ENCODE peak calls at places on chromosomes 13 and 19, in seven cellular contexts. P is fibroblast of the aortic adventitia; G is GM12865; R is osteocyte; B is PC-3; W is CD4-positive, alpha-beta T cell; A is cardiac muscle cell. J is an unnamed sample.

GRCh38 chr13:82758056-82758455 is 1124.2 kb downstream of the SLITRK1 start:
- DNase-seq in P (peak), G (no peak), R (no peak), B (peak), W (no peak), A (peak), J (peak)

GRCh38 chr19:34838753-34839431 is 65.9 kb upstream of the ZNF599 start:
- DNase-seq in P (peak), G (no peak), R (peak), B (no peak), W (no peak), A (peak), J (no peak)

GRCh38 chr13:59691501-59692066 is 472.1 kb downstream of the DIAPH3 start:
- DNase-seq in P (no peak), G (no peak), R (no peak), B (no peak), W (no peak), A (no peak), J (no peak)

GRCh38 chr19:42129399-42130253 is 2.6 kb downstream of the POU2F2 start:
- DNase-seq in P (peak), G (peak), R (no peak), B (no peak), W (no peak), A (peak), J (peak)

GRCh38 chr19:40576181-40576584 is 490 bp upstream of the SHKBP1 start:
- DNase-seq in P (no peak), G (no peak), R (no peak), B (no peak), W (no peak), A (no peak), J (peak)

GRCh38 chr13:31538067-31539042 is 201.0 kb upstream of the RXFP2 start:
- DNase-seq in P (peak), G (no peak), R (no peak), B (peak), W (no peak), A (peak), J (no peak)

GRCh38 chr13:34913040-34913439 is 29.0 kb upstream of the NBEA start:
- DNase-seq in P (no peak), G (peak), R (no peak), B (peak), W (no peak), A (peak), J (no peak)

GRCh38 chr13:77836423-77836822 is 82.2 kb downstream of the EDNRB start:
- DNase-seq in P (no peak), G (no peak), R (no peak), B (no peak), W (no peak), A (peak), J (no peak)

GRCh38 chr13:113351514-113352026 is 12.4 kb downstream of the GRTP1 start:
- DNase-seq in P (peak), G (no peak), R (no peak), B (no peak), W (no peak), A (peak), J (no peak)

GRCh38 chr19:48741222-48741999 is 1.0 kb upstream of the RASIP1 start:
- DNase-seq in P (no peak), G (peak), R (no peak), B (no peak), W (no peak), A (no peak), J (peak)

GRCh38 chr13:78382946-78383542 is 220.3 kb downstream of the POU4F1 start:
- DNase-seq in P (no peak), G (no peak), R (no peak), B (no peak), W (no peak), A (no peak), J (no peak)

GRCh38 chr19:17021793-17022590 is 4.6 kb downstream of the CPAMD8 start:
- DNase-seq in P (peak), G (no peak), R (no peak), B (peak), W (no peak), A (peak), J (no peak)

GRCh38 chr19:19064098-19064722 is 416 bp downstream of the SLC25A42 start:
- DNase-seq in P (no peak), G (peak), R (no peak), B (no peak), W (no peak), A (no peak), J (no peak)

GRCh38 chr13:110561335-110562033 is at the start of gene RAB20:
- DNase-seq in P (peak), G (peak), R (peak), B (peak), W (peak), A (peak), J (peak)

GRCh38 chr13:39818953-39819352 is 163.5 kb downstream of the COG6 start:
- DNase-seq in P (no peak), G (no peak), R (no peak), B (no peak), W (no peak), A (peak), J (no peak)

GRCh38 chr13:26629260-26629659 is 71.8 kb downstream of the WASF3 start:
- DNase-seq in P (no peak), G (no peak), R (no peak), B (peak), W (no peak), A (peak), J (no peak)
- TF ChIP-seq CTCF in P (no peak), G (no peak), R (no peak), B (peak), W (no peak), A (no peak), J (no peak)

GRCh38 chr19:1041835-1042685 is 2.2 kb downstream of the ABCA7 start:
- DNase-seq in P (no peak), G (no peak), R (no peak), B (peak), W (no peak), A (no peak), J (no peak)
- TF ChIP-seq CTCF in P (no peak), G (no peak), R (no peak), B (no peak), W (no peak), A (no peak), J (no peak)

DNA sequence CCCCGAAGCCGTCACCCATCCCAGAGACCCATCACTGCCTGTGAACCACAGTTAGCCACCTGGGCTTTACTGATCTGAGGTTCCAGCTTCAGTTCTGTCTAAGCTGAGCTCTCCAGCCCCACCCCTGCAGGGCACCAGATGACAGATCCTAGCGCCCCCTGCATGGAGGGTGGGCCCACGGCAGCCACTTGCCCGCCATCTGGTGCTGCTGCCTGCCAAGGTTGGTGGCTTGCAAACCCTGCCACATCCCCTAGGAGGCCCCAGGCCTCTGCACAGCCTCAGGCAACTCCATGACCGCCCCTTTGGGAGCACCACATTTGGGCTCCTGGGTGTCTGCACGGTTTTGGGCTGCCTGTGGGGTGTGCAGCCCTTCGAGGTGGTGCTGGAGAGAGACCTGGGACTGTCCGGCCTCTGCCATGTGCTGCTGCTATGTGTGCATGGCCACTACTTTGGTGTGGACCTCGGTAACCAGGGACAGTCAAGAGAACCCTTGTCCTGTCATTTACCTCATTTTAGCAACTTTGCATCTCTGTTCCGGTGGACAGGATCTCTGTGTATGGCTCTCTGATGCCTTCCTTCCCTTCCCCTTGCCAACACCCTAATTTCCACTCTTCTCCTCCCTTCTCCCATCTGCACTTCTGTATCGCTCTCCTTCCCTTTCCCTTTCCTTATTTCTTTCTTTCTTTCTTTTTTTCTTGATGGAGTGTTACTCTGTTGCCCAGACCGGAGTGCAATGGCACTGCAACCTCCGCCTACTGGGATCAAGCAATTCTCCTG is 17.4 kb upstream of the SDHAF1 start:
- DNase-seq in P (no peak), G (peak), R (no peak), B (no peak), W (no peak), A (no peak), J (no peak)
- TF ChIP-seq CTCF in P (no peak), G (peak), R (no peak), B (peak), W (no peak), A (peak), J (peak)

GRCh38 chr19:29259153-29259552 is 46.2 kb upstream of the UQCRFS1 start:
- DNase-seq in P (peak), G (peak), R (no peak), B (no peak), W (no peak), A (no peak), J (no peak)
- TF ChIP-seq CTCF in P (peak), G (peak), R (peak), B (peak), W (no peak), A (peak), J (peak)

GRCh38 chr19:1364070-1364719 is 19.5 kb upstream of the NDUFS7 start:
- DNase-seq in P (peak), G (no peak), R (no peak), B (no peak), W (no peak), A (peak), J (peak)
- TF ChIP-seq CTCF in P (peak), G (no peak), R (peak), B (peak), W (peak), A (no peak), J (no peak)

GRCh38 chr19:15234525-15235130 is 2.4 kb upstream of the EPHX3 start:
- DNase-seq in P (no peak), G (no peak), R (no peak), B (no peak), W (no peak), A (no peak), J (no peak)
- TF ChIP-seq CTCF in P (no peak), G (no peak), R (no peak), B (no peak), W (no peak), A (no peak), J (no peak)

DNA sequence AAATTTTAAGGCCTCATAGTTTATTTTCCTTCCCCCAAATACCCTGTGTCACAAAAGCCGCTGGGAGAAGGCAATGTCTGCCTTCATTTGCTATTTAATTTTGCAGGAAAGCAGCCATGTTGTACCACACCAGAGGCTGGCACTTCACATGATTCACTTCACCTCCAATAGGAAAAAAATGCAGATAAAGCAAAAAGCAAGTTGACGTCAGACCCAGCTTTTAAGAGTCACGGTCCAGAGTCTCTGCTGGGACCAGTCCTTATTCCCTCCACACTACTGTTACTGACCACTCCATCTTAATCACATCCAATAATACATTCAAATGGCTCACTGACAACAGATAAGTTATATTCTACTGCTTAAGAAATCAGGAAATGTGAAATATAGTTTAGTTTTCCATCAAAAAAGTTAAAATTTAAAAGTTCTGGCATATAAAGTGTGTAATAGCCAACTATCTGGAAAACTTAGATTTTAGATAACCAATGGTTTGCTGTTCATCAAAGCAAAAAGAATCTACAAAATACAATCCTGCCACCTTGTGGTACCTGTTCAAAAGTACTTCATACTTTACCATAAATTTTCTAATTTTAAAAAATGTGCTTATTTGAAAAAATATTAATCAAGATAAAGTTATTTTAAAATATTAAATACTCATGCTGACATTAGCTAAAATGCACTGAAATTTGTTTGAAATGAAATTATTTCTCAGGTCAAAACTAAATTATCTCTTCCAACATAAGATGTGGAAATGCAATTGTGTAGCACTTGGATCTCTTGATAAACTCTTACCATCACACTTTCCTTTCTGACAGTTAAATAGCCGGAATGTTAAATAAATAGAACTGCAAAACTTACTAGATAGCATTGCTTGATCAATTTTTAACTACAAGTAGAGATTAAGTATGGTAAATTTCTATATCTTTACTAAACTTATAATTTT is 97.3 kb downstream of the SERP2 start:
- DNase-seq in P (peak), G (peak), R (no peak), B (peak), W (no peak), A (peak), J (no peak)
- TF ChIP-seq CTCF in P (peak), G (peak), R (peak), B (peak), W (peak), A (peak), J (peak)